ENCODE peak calls at places on chromosomes 3 and 15, in five cellular contexts. I, W, P, M and S are unnamed samples.

GRCh38 chr15:62619105-62619504 is 423.4 kb upstream of the TPM1 start:
- DNase-seq in I (no peak), M (no peak), P (no peak), W (no peak), S (no peak)

GRCh38 chr3:13308406-13308805 is 111.7 kb downstream of the NUP210 start:
- DNase-seq in M (peak; percentile 31), I (peak; percentile 71), W (peak; percentile 39), P (no peak), S (no peak)

GRCh38 chr3:145628211-145628610 is 532.8 kb downstream of the PLOD2 start:
- DNase-seq in P (no peak), M (no peak), W (no peak), I (no peak), S (no peak)

GRCh38 chr3:31105438-31106077 is 211.1 kb upstream of the GADL1 start:
- DNase-seq in M (no peak), W (no peak), P (no peak), I (peak; percentile 15), S (no peak)

GRCh38 chr15:32849769-32850668 is 132.2 kb downstream of the GREM1 start:
- DNase-seq in P (no peak), I (peak; percentile 87), M (no peak), W (no peak), S (no peak)

GRCh38 chr3:186653984-186654383 is 11.8 kb upstream of the HRG start:
- DNase-seq in P (no peak), M (no peak), W (no peak), I (peak; percentile 12), S (no peak)

GRCh38 chr3:23877324-23877980 is 39.3 kb downstream of the NKIRAS1 start:
- DNase-seq in M (no peak), W (no peak), P (no peak), I (peak; percentile 57), S (no peak)

GRCh38 chr3:24680214-24680967 is 185.7 kb upstream of the THRB start:
- DNase-seq in P (no peak), M (peak; percentile 55), W (peak; percentile 66), I (peak; percentile 58), S (peak; percentile 66)

GRCh38 chr15:62945063-62945462 is 97.5 kb upstream of the TPM1 start:
- DNase-seq in P (no peak), M (no peak), W (no peak), I (no peak), S (no peak)

GRCh38 chr15:56042523-56042922 is 49.1 kb upstream of the NEDD4 start:
- DNase-seq in M (no peak), I (no peak), P (no peak), W (no peak), S (no peak)

GRCh38 chr3:124223853-124224252 is 231.9 kb upstream of the ROPN1 start:
- DNase-seq in W (no peak), P (no peak), M (no peak), I (no peak), S (no peak)

GRCh38 chr15:45377630-45378148 is 655 bp downstream of the GATM start:
- DNase-seq in M (peak; percentile 46), P (no peak), I (no peak), W (peak; percentile 51), S (no peak)

GRCh38 chr15:95470997-95471692 is 859.4 kb upstream of the NR2F2 start:
- DNase-seq in P (no peak), M (no peak), W (no peak), I (no peak), S (no peak)

GRCh38 chr3:45135959-45136358 is 10.2 kb downstream of the CDCP1 start:
- DNase-seq in P (no peak), M (no peak), W (no peak), I (no peak), S (no peak)

GRCh38 chr15:81749667-81750360 is 296.0 kb downstream of the MEX3B start:
- DNase-seq in I (no peak), P (no peak), M (no peak), W (no peak), S (no peak)

GRCh38 chr3:156826896-156827882 is 1.0 kb downstream of the LEKR1 start:
- DNase-seq in W (no peak), M (no peak), I (no peak), P (no peak), S (no peak)

DNA sequence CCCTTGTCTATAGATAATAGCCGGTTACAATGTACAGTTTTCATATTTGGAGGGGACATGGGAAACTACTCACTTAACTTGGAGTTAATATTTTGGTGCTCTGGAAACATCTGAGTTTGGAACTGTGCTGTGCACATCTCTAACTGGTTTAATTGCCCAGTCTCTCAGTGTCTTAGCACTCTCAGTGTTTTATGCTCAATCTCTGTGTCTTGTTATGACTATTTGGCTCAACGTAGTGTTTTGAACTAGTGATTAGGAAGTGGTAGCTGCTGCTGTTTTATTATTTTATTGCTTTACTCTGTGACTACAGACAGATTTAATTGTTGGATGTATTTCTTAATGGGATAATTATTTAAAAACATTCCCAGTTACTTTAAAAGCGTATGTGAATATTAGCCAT is 17.0 kb downstream of the FNDC3B start:
- DNase-seq in P (no peak), M (no peak), W (no peak), I (no peak), S (no peak)
- H3K4me1 ChIP-seq in P (peaks cover 74% of the 10 kb centered on the region), M (peaks cover 19% of the 10 kb centered on the region), W (peaks cover 48% of the 10 kb centered on the region), I (peaks cover 97% of the 10 kb centered on the region), S (peaks cover 45% of the 10 kb centered on the region)

DNA sequence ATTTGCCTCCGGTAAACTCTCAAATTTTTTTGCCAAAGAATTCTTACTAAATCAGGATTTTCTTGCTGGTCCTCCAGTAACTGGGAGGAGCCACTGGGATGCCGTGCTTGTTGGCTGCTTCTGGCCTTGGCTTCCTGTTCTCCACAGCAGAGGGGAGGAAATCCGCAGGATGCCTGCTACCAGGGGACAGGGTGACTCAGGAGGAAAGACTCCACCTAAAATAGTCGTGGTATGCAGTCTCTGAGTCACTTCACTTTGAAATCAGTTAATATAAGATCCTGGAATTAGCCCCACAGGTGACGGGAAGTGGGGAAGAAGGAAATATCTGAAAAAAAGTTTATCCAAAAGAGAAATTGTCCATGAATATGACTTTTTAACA is 6.5 kb upstream of the TM4SF18 start:
- DNase-seq in I (peak; percentile 98), P (peak; percentile 95), W (peak; percentile 74), M (peak; percentile 46), S (peak; percentile 74)
- TF ChIP-seq EP300 in I (peak; percentile 95), P (no peak), W (peak; percentile 71), M (peak; percentile 73), S (peak; percentile 69)

DNA sequence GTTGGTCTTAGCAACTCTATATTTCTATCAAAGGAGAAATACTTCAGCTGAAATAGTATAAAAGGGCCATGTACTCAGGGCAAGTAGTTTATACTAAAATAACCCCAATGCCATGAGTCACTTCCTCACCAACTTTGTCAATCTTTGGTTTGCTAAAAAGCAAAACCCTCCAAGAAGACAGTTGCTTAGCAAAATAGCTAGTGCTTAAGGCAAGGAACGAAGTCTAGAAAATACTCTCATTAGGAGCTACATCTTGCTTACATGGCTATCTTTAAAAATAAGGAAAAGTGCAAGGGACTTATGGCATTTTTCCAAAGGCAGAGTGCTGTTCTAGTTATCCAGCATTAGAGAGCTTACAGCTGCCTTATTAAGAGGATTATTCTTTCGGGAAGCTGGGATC is 28.4 kb downstream of the P3H2 start:
- DNase-seq in M (no peak), I (no peak), P (no peak), W (no peak), S (no peak)
- H3K4me3 ChIP-seq in M (no peak overlapping the region), I (no peak overlapping the region), P (no peak overlapping the region), W (no peak overlapping the region), S (no peak overlapping the region)

GRCh38 chr15:61047783-61048182 is 181.3 kb downstream of the RORA start:
- DNase-seq in I (no peak), W (no peak), P (no peak), M (no peak), S (no peak)
- H3K4me1 ChIP-seq in I (peaks cover 4% of the 10 kb centered on the region), W (peaks cover 6% of the 10 kb centered on the region), P (peaks cover 32% of the 10 kb centered on the region), M (no peaks in the 10 kb centered on the region), S (no peaks in the 10 kb centered on the region)

GRCh38 chr3:172142074-172143059 is 103.0 kb downstream of the FNDC3B start:
- DNase-seq in I (peak; percentile 84), M (no peak), W (no peak), P (no peak), S (no peak)
- TF ChIP-seq EP300 in I (peak; percentile 58), M (no peak), W (no peak), P (no peak), S (no peak)